ENCODE peak calls at places on chromosomes 7 and 10, in six cellular contexts. One of them, this sample, is unnamed.
A peak's percentile ranks its signal among the peaks of the same experiment; 100 is the strongest.

GRCh38 chr10:16902606-16903005 is 85.4 kb upstream of the RSU1 start:
- DNase-seq in trophoblast cell: no peak
- DNase-seq in neuronal stem cell: no peak
- DNase-seq in H9: no peak
- DNase-seq in IMR-90: no peak
- DNase-seq in H1: no peak
- DNase-seq in this sample: no peak

GRCh38 chr7:138064856-138065357 is 11.4 kb upstream of the AKR1D1 start:
- DNase-seq in neuronal stem cell: no peak
- DNase-seq in trophoblast cell: peak; percentile 2
- DNase-seq in H1: no peak
- DNase-seq in IMR-90: peak; percentile 18
- DNase-seq in H9: peak; percentile 31
- DNase-seq in this sample: peak; percentile 66

GRCh38 chr7:142603870-142604448 is 145.3 kb upstream of the PRSS1 start:
- DNase-seq in trophoblast cell: peak; percentile 83
- DNase-seq in IMR-90: peak; percentile 63
- DNase-seq in H1: no peak
- DNase-seq in neuronal stem cell: peak; percentile 66
- DNase-seq in H9: no peak
- DNase-seq in this sample: peak; percentile 67

GRCh38 chr10:113788604-113789083 is 37.2 kb downstream of the PLEKHS1 start:
- DNase-seq in neuronal stem cell: no peak
- DNase-seq in IMR-90: peak; percentile 96
- DNase-seq in H1: no peak
- DNase-seq in trophoblast cell: peak; percentile 29
- DNase-seq in H9: no peak
- DNase-seq in this sample: peak; percentile 81

GRCh38 chr7:133739817-133740216 is 387.3 kb upstream of the LRGUK start:
- DNase-seq in H1: no peak
- DNase-seq in neuronal stem cell: no peak
- DNase-seq in trophoblast cell: no peak
- DNase-seq in H9: no peak
- DNase-seq in IMR-90: no peak
- DNase-seq in this sample: no peak

GRCh38 chr10:16987976-16988610 is 141.5 kb downstream of the CUBN start:
- DNase-seq in trophoblast cell: no peak
- DNase-seq in neuronal stem cell: no peak
- DNase-seq in IMR-90: no peak
- DNase-seq in H1: no peak
- DNase-seq in H9: no peak
- DNase-seq in this sample: no peak

GRCh38 chr7:75968561-75969001 is 25.8 kb downstream of the TMEM120A start:
- DNase-seq in H1: no peak
- DNase-seq in trophoblast cell: no peak
- DNase-seq in H9: no peak
- DNase-seq in neuronal stem cell: no peak
- DNase-seq in IMR-90: no peak
- DNase-seq in this sample: no peak

GRCh38 chr7:26891400-26892355 is 27.3 kb upstream of the SKAP2 start:
- DNase-seq in trophoblast cell: no peak
- DNase-seq in IMR-90: peak; percentile 41
- DNase-seq in H9: no peak
- DNase-seq in H1: no peak
- DNase-seq in neuronal stem cell: no peak
- DNase-seq in this sample: no peak

GRCh38 chr7:111159426-111159825 is 68.5 kb downstream of the LRRN3 start:
- DNase-seq in trophoblast cell: no peak
- DNase-seq in IMR-90: peak; percentile 69
- DNase-seq in H9: no peak
- DNase-seq in neuronal stem cell: no peak
- DNase-seq in H1: no peak
- DNase-seq in this sample: no peak

GRCh38 chr10:65358565-65358964 is 1567.3 kb upstream of the LRRTM3 start:
- DNase-seq in trophoblast cell: peak; percentile 1
- DNase-seq in H9: peak; percentile 46
- DNase-seq in H1: no peak
- DNase-seq in neuronal stem cell: no peak
- DNase-seq in IMR-90: no peak
- DNase-seq in this sample: peak; percentile 40

GRCh38 chr7:140230517-140230861 is 53.7 kb upstream of the KDM7A start:
- DNase-seq in H9: no peak
- DNase-seq in neuronal stem cell: peak; percentile 4
- DNase-seq in IMR-90: no peak
- DNase-seq in trophoblast cell: peak; percentile 21
- DNase-seq in H1: no peak
- DNase-seq in this sample: no peak

GRCh38 chr7:47890125-47890524 is 58.1 kb downstream of the PKD1L1 start:
- DNase-seq in H9: no peak
- DNase-seq in neuronal stem cell: no peak
- DNase-seq in trophoblast cell: no peak
- DNase-seq in IMR-90: no peak
- DNase-seq in H1: no peak
- DNase-seq in this sample: no peak

GRCh38 chr7:5234852-5235831 is 45.1 kb downstream of the WIPI2 start:
- DNase-seq in neuronal stem cell: no peak
- DNase-seq in H1: no peak
- DNase-seq in H9: no peak
- DNase-seq in trophoblast cell: peak; percentile 65
- DNase-seq in IMR-90: peak; percentile 16
- DNase-seq in this sample: no peak

GRCh38 chr7:158015403-158016116 is 572.1 kb downstream of the PTPRN2 start:
- DNase-seq in IMR-90: no peak
- DNase-seq in H9: no peak
- DNase-seq in H1: no peak
- DNase-seq in neuronal stem cell: no peak
- DNase-seq in trophoblast cell: no peak
- DNase-seq in this sample: no peak

GRCh38 chr7:147547252-147547897 is 1043.2 kb upstream of the C7orf33 start:
- DNase-seq in trophoblast cell: peak; percentile 56
- DNase-seq in IMR-90: peak; percentile 9
- DNase-seq in neuronal stem cell: no peak
- DNase-seq in H9: peak; percentile 71
- DNase-seq in H1: peak; percentile 38
- DNase-seq in this sample: no peak

GRCh38 chr10:15227611-15228372 is 59.3 kb upstream of the NMT2 start:
- DNase-seq in H1: no peak
- DNase-seq in trophoblast cell: no peak
- DNase-seq in neuronal stem cell: no peak
- DNase-seq in H9: no peak
- DNase-seq in IMR-90: peak; percentile 74
- DNase-seq in this sample: no peak

GRCh38 chr10:24873281-24873683 is 79.1 kb downstream of the PRTFDC1 start:
- DNase-seq in IMR-90: peak; percentile 95
- DNase-seq in neuronal stem cell: no peak
- DNase-seq in H1: no peak
- DNase-seq in trophoblast cell: peak; percentile 96
- DNase-seq in H9: no peak
- DNase-seq in this sample: peak; percentile 96

GRCh38 chr10:17005621-17006566 is 123.7 kb downstream of the CUBN start:
- DNase-seq in H9: no peak
- DNase-seq in neuronal stem cell: no peak
- DNase-seq in trophoblast cell: no peak
- DNase-seq in IMR-90: no peak
- DNase-seq in H1: no peak
- DNase-seq in this sample: peak; percentile 50

GRCh38 chr10:62589689-62590088 is 214.8 kb upstream of the ADO start:
- DNase-seq in IMR-90: peak; percentile 18
- DNase-seq in trophoblast cell: no peak
- DNase-seq in H9: no peak
- DNase-seq in H1: no peak
- DNase-seq in neuronal stem cell: no peak
- DNase-seq in this sample: no peak

GRCh38 chr10:100803481-100803880 is 58.1 kb downstream of the PAX2 start:
- DNase-seq in trophoblast cell: no peak
- DNase-seq in H9: peak; percentile 51
- DNase-seq in H1: no peak
- DNase-seq in neuronal stem cell: no peak
- DNase-seq in IMR-90: no peak
- DNase-seq in this sample: no peak
- H2BK5ac ChIP-seq in trophoblast cell: no peak overlapping the region
- H2BK5ac ChIP-seq in H9: no peak overlapping the region
- H2BK5ac ChIP-seq in H1: no peak overlapping the region
- H2BK5ac ChIP-seq in neuronal stem cell: no peak overlapping the region
- H2BK5ac ChIP-seq in IMR-90: no peak overlapping the region
- H2BK5ac ChIP-seq in this sample: no peak overlapping the region

DNA sequence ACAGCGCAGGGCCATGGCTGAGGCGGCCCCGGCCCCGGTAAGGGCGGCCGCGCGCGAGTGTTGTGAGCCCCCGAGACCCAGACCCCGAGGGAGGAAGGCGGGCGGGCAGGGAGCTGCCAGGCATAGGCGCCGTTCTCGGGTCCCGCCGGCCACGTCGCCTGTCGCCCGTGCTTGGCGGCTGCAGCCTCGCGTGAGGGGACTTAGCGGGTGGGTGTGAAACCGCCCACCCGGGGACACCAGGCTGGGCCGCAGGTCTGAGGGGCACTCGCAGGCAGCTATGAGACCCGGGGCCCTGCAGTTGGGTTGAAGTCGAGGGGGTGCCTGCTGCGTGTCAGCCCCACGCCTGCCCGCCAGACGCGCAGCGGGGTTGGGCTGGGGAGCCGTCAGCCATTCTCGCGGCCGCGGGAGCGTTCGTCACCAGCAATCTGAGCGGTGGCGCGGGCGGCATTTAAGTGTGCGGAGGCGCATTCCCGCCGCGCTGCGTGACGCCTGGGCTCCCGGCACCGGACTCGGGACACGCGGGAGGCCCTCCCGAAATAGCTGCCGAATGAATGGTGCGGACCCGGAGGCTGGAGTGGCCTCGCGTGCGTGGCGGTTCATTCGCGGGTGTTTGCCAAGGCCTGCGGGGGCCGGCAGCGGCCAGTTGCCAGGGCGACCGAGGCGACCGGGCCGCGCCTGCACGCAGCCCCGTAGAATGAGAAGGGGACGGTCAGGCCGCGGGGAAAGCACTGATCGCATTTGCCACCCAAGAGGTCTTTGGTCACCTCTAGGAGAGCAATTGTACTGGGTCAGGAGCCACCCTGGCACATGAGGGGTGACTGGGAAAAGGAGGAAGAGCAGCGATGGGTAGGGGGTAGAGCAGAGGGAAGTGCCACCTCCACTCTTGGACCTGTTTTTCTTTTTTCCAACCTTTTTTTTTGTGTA is 739 bp downstream of the ZNF398 start:
- DNase-seq in H9: no peak
- DNase-seq in H1: no peak
- DNase-seq in neuronal stem cell: peak; percentile 59
- DNase-seq in IMR-90: peak; percentile 51
- DNase-seq in trophoblast cell: peak; percentile 77
- DNase-seq in this sample: peak; percentile 84
- H3K4ac ChIP-seq in H9: no peak overlapping the region
- H3K4ac ChIP-seq in H1: peak overlapping the region; percentile 97
- H3K4ac ChIP-seq in neuronal stem cell: no peak overlapping the region
- H3K4ac ChIP-seq in IMR-90: peak overlapping the region; percentile 45
- H3K4ac ChIP-seq in trophoblast cell: peak overlapping the region; percentile 82
- H3K4ac ChIP-seq in this sample: peak overlapping the region; percentile 97

GRCh38 chr10:7410306-7410799 is 481 bp downstream of the SFMBT2 start:
- DNase-seq in trophoblast cell: peak; percentile 35
- DNase-seq in IMR-90: peak; percentile 10
- DNase-seq in neuronal stem cell: no peak
- DNase-seq in H9: peak; percentile 68
- DNase-seq in H1: no peak
- DNase-seq in this sample: peak; percentile 39
- H2AFZ ChIP-seq in trophoblast cell: peak overlapping the region; percentile 79
- H2AFZ ChIP-seq in IMR-90: peak overlapping the region; percentile 90
- H2AFZ ChIP-seq in neuronal stem cell: peak overlapping the region; percentile 96
- H2AFZ ChIP-seq in H9: no peak overlapping the region
- H2AFZ ChIP-seq in H1: peak overlapping the region; percentile 27
- H2AFZ ChIP-seq in this sample: peak overlapping the region; percentile 18

GRCh38 chr7:151790095-151790825 is 86.7 kb downstream of the PRKAG2 start:
- DNase-seq in H1: no peak
- DNase-seq in H9: no peak
- DNase-seq in neuronal stem cell: no peak
- DNase-seq in trophoblast cell: no peak
- DNase-seq in IMR-90: no peak
- DNase-seq in this sample: no peak
- H2BK5ac ChIP-seq in H1: no peak overlapping the region
- H2BK5ac ChIP-seq in H9: no peak overlapping the region
- H2BK5ac ChIP-seq in neuronal stem cell: peak overlapping the region; percentile 72
- H2BK5ac ChIP-seq in trophoblast cell: no peak overlapping the region
- H2BK5ac ChIP-seq in IMR-90: no peak overlapping the region
- H2BK5ac ChIP-seq in this sample: no peak overlapping the region

DNA sequence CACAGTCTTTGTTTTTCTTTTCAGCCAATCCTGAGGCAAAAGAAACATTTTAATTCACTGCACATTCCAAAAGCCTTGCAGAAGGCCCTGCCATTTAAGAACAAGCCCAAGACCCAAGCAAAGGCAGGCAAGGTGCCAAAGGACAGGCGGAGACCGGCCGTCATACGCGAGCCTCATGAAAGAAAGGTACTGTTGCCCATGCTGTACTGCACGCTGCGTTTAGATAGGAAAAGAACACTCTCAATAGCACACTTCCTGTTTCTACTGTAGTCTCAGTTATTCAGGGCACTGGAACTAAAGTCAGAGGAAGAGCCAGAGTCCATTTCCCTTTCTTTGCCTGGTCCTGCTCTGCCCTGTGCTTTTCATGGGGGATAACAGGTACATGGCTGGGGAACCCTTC is 47.6 kb downstream of the BMS1 start:
- DNase-seq in neuronal stem cell: no peak
- DNase-seq in H1: no peak
- DNase-seq in trophoblast cell: no peak
- DNase-seq in H9: no peak
- DNase-seq in IMR-90: no peak
- DNase-seq in this sample: no peak
- H3K4ac ChIP-seq in neuronal stem cell: no peak overlapping the region
- H3K4ac ChIP-seq in H1: no peak overlapping the region
- H3K4ac ChIP-seq in trophoblast cell: no peak overlapping the region
- H3K4ac ChIP-seq in H9: no peak overlapping the region
- H3K4ac ChIP-seq in IMR-90: no peak overlapping the region
- H3K4ac ChIP-seq in this sample: no peak overlapping the region

GRCh38 chr7:116210345-116211005 is at the start of gene TES:
- DNase-seq in trophoblast cell: peak; percentile 91
- DNase-seq in neuronal stem cell: peak; percentile 54
- DNase-seq in H9: peak; percentile 89
- DNase-seq in IMR-90: peak; percentile 57
- DNase-seq in H1: peak; percentile 51
- DNase-seq in this sample: peak; percentile 63

GRCh38 chr7:116208919-116209318 is 1.4 kb upstream of the TES start:
- DNase-seq in H9: no peak
- DNase-seq in IMR-90: no peak
- DNase-seq in H1: no peak
- DNase-seq in neuronal stem cell: no peak
- DNase-seq in trophoblast cell: no peak
- DNase-seq in this sample: no peak

GRCh38 chr7:116211006-116211912 is 920 bp downstream of the TES start:
- DNase-seq in H1: peak; percentile 39
- DNase-seq in trophoblast cell: peak; percentile 98
- DNase-seq in H9: peak; percentile 75
- DNase-seq in IMR-90: peak; percentile 91
- DNase-seq in neuronal stem cell: peak; percentile 15
- DNase-seq in this sample: peak; percentile 93

GRCh38 chr7:116209561-116210070 is 723 bp upstream of the TES start:
- DNase-seq in H1: no peak
- DNase-seq in H9: no peak
- DNase-seq in neuronal stem cell: no peak
- DNase-seq in trophoblast cell: no peak
- DNase-seq in IMR-90: peak; percentile 22
- DNase-seq in this sample: no peak

DNA sequence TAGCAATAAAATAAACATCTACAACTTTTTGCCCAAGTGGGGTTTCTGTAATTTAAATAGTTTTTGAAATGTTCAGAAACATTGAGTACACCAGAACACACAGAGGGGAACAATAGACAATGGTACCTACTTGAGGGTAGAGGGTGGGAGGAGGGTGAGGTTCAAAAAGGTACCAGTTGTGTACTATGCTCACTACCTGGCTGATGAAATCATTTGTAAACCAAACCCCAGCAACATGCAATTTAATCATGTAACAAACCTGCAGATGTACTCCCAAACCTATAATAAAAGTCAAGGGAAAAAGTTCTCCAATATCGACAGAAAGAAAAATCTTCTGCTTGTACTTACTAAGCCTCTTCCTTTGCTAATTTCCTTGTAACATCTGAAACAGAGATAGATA is 4.2 kb upstream of the TES start:
- DNase-seq in H1: no peak
- DNase-seq in trophoblast cell: no peak
- DNase-seq in IMR-90: no peak
- DNase-seq in H9: no peak
- DNase-seq in neuronal stem cell: no peak
- DNase-seq in this sample: no peak
- H2AFZ ChIP-seq in H1: no peak overlapping the region
- H2AFZ ChIP-seq in trophoblast cell: no peak overlapping the region
- H2AFZ ChIP-seq in IMR-90: no peak overlapping the region
- H2AFZ ChIP-seq in H9: no peak overlapping the region
- H2AFZ ChIP-seq in neuronal stem cell: no peak overlapping the region
- H2AFZ ChIP-seq in this sample: no peak overlapping the region

This sample was measured in mesenchymal stem cell.